ENCODE peak calls at places on chromosomes 11 and 22, in eight cellular contexts. N, K, O, J, A, L, D and W are unnamed samples.

GRCh38 chr11:3969613-3970012 is 114.1 kb downstream of the STIM1 start:
- DNase-seq in N (no peak), K (no peak), O (no peak), J (no peak), A (no peak), L (no peak), D (peak; percentile 13), W (no peak)

GRCh38 chr11:115518983-115519382 is 14.8 kb upstream of the CADM1 start:
- DNase-seq in N (no peak), K (no peak), O (no peak), J (no peak), A (no peak), L (no peak), D (no peak), W (no peak)

GRCh38 chr11:74849525-74850391 is 99.1 kb downstream of the XRRA1 start:
- DNase-seq in N (no peak), K (peak; percentile 27), O (no peak), J (no peak), A (peak; percentile 81), L (no peak), D (no peak), W (peak; percentile 3)

GRCh38 chr22:32539631-32540449 is 65.2 kb downstream of the FBXO7 start:
- DNase-seq in N (no peak), K (no peak), O (peak; percentile 34), J (no peak), A (peak; percentile 67), L (no peak), D (no peak), W (no peak)

GRCh38 chr11:11022126-11022730 is 164.4 kb upstream of the ZBED5 start:
- DNase-seq in N (peak; percentile 21), K (no peak), O (no peak), J (no peak), A (no peak), L (no peak), D (peak; percentile 7), W (no peak)

GRCh38 chr11:113184498-113184897 is 129.9 kb upstream of the TTC12 start:
- DNase-seq in N (no peak), K (no peak), O (peak; percentile 82), J (no peak), A (peak; percentile 98), L (no peak), D (no peak), W (peak; percentile 69)

GRCh38 chr22:49271831-49272230 is 555.8 kb downstream of the BRD1 start:
- DNase-seq in N (no peak), K (no peak), O (no peak), J (no peak), A (no peak), L (no peak), D (no peak), W (no peak)

GRCh38 chr11:75655619-75656018 is 13.2 kb downstream of the MAP6 start:
- DNase-seq in N (no peak), K (no peak), O (no peak), J (no peak), A (peak; percentile 81), L (no peak), D (no peak), W (no peak)

GRCh38 chr22:49404020-49404419 is 423.7 kb downstream of the BRD1 start:
- DNase-seq in N (no peak), K (no peak), O (no peak), J (no peak), A (no peak), L (no peak), D (no peak), W (no peak)

GRCh38 chr11:117816151-117816741 is 8.3 kb downstream of the FXYD2 start:
- DNase-seq in N (peak; percentile 54), K (peak; percentile 15), O (peak; percentile 96), J (no peak), A (peak; percentile 63), L (no peak), D (no peak), W (no peak)

GRCh38 chr22:31055322-31056159 is 25.6 kb upstream of the SMTN start:
- DNase-seq in N (peak; percentile 75), K (peak; percentile 98), O (peak; percentile 59), J (peak; percentile 89), A (peak; percentile 98), L (peak; percentile 94), D (no peak), W (peak; percentile 99)

GRCh38 chr11:1281974-1282365 is 27.5 kb downstream of the TOLLIP start:
- DNase-seq in N (peak; percentile 52), K (no peak), O (no peak), J (no peak), A (no peak), L (no peak), D (no peak), W (no peak)

GRCh38 chr11:106156290-106156937 is 79.0 kb downstream of the AASDHPPT start:
- DNase-seq in N (peak; percentile 75), K (peak; percentile 70), O (peak; percentile 21), J (peak; percentile 15), A (peak; percentile 79), L (no peak), D (no peak), W (no peak)

GRCh38 chr11:121067453-121067852 is 33.6 kb upstream of the TECTA start:
- DNase-seq in N (no peak), K (peak; percentile 20), O (no peak), J (no peak), A (no peak), L (no peak), D (no peak), W (no peak)

DNA sequence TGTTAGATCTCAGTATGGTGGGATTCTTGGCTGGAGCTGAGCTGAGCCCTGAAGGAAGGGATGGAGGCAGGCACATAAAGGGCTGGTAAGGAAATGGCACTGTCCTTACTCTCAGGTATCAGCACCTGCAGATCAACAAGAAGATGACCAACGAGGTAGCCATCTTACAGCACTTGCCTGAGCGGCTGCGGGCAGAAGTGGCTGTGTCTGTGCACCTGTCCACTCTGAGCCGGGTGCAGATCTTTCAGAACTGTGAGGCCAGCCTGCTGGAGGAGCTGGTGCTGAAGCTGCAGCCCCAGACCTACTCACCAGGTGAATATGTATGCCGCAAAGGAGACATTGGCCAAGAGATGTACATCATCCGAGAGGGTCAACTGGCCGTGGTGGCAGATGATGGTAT is 2.4 kb downstream of the CNGA4 start:
- DNase-seq in N (no peak), K (no peak), O (no peak), J (no peak), A (no peak), L (no peak), D (no peak), W (no peak)
- H3K27ac ChIP-seq in N (no peak overlapping the region), K (no peak overlapping the region), O (no peak overlapping the region), J (no peak overlapping the region), A (no peak overlapping the region), L (no peak overlapping the region), D (no peak overlapping the region), W (no peak overlapping the region)

GRCh38 chr11:7613394-7613720 is 59.9 kb downstream of the CYB5R2 start:
- DNase-seq in N (no peak), K (no peak), O (no peak), J (no peak), A (no peak), L (no peak), D (no peak), W (no peak)
- H3K27ac ChIP-seq in N (no peak overlapping the region), K (no peak overlapping the region), O (no peak overlapping the region), J (no peak overlapping the region), A (no peak overlapping the region), L (no peak overlapping the region), D (no peak overlapping the region), W (peak overlapping the region; percentile 10)

DNA sequence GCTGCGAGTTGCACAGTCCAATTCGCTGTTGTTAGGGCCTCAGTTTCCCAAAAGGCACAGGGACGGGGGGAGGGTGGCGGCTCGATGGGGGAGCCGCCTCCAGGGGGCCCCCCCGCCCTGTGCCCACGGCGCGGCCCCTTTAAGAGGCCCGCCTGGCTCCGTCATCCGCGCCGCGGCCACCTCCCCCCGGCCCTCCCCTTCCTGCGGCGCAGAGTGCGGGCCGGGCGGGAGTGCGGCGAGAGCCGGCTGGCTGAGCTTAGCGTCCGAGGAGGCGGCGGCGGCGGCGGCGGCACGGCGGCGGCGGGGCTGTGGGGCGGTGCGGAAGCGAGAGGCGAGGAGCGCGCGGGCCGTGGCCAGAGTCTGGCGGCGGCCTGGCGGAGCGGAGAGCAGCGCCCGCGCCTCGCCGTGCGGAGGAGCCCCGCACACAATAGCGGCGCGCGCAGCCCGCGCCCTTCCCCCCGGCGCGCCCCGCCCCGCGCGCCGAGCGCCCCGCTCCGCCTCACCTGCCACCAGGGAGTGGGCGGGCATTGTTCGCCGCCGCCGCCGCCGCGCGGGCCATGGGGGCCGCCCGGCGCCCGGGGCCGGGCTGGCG is at the start of gene BCR:
- DNase-seq in N (peak; percentile 81), K (no peak), O (peak; percentile 80), J (peak; percentile 73), A (peak; percentile 73), L (peak; percentile 90), D (peak; percentile 66), W (no peak)
- H3K27ac ChIP-seq in N (peak within 1 kb of the TSS; percentile 75), K (no peak within 1 kb of the TSS), O (no peak within 1 kb of the TSS), J (peak within 1 kb of the TSS; percentile 11), A (peak within 1 kb of the TSS; percentile 11), L (peak within 1 kb of the TSS; percentile 60), D (peak within 1 kb of the TSS; percentile 58), W (peak within 1 kb of the TSS; percentile 56)

GRCh38 chr11:46387919-46388618 is 3.5 kb downstream of the CHRM4 start:
- DNase-seq in N (peak; percentile 54), K (no peak), O (no peak), J (no peak), A (no peak), L (no peak), D (no peak), W (no peak)

GRCh38 chr11:46388619-46389449 is 2.7 kb downstream of the CHRM4 start:
- DNase-seq in N (no peak), K (no peak), O (no peak), J (no peak), A (no peak), L (no peak), D (no peak), W (no peak)

GRCh38 chr11:46386674-46387073 is 4.9 kb downstream of the CHRM4 start:
- DNase-seq in N (no peak), K (no peak), O (no peak), J (no peak), A (peak; percentile 24), L (no peak), D (no peak), W (no peak)

GRCh38 chr11:46386005-46386331 is 4.5 kb downstream of the MDK start:
- DNase-seq in N (no peak), K (no peak), O (no peak), J (no peak), A (no peak), L (no peak), D (no peak), W (no peak)

GRCh38 chr11:46387456-46387855 is 4.1 kb downstream of the CHRM4 start:
- DNase-seq in N (no peak), K (no peak), O (no peak), J (no peak), A (no peak), L (no peak), D (no peak), W (no peak)
- H3K27ac ChIP-seq in N (no peak overlapping the region), K (no peak overlapping the region), O (no peak overlapping the region), J (no peak overlapping the region), A (no peak overlapping the region), L (no peak overlapping the region), D (no peak overlapping the region), W (no peak overlapping the region)

DNA sequence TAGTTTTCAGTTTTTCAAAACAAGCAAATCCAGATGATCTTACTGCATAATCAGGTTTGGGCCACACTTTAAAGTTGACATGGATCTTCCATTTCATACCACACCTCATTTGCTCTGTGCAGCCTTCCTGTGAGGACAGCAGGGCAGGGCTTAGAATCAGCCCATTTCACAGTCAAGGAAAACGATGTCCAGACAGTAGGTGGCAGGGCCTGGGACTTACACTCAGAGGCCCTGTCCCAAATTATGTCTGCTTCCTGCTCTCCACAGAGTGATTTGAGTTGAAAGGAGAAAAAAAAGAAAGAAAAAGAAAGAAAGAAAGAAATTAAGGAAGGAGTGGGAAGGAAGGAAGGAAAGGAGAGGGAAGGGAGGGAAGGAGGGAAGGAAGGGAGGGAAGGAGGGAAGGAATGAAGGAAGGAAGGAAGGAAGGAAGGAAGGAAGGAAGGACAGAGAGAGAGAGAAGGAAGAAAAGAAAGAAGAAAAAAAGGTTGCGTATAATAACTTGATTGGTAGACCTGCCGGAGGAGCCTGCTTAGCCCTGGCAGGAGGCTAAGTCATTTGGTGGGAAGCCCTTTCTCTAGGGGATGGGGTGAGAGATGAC is 23.6 kb downstream of the TSKU start:
- DNase-seq in N (no peak), K (no peak), O (no peak), J (no peak), A (no peak), L (no peak), D (no peak), W (no peak)
- H3K27ac ChIP-seq in N (peak overlapping the region; percentile 66), K (no peak overlapping the region), O (no peak overlapping the region), J (no peak overlapping the region), A (no peak overlapping the region), L (no peak overlapping the region), D (no peak overlapping the region), W (no peak overlapping the region)